ENCODE peak calls at places on chromosome X, in five cellular contexts. One of them, this sample, is unnamed. For H3K4me1, the result is how much of the 10 kb centered on the place peaks cover.

GRCh38 chrX:149275836-149276235 is 229.3 kb downstream of the IDS start:
- DNase-seq in SJSA1: no peak
- DNase-seq in uterus: no peak
- DNase-seq in A673: no peak
- DNase-seq in CD8-positive, alpha-beta memory T cell: no peak
- DNase-seq in this sample: no peak

GRCh38 chrX:140572724-140573123 is 67.9 kb upstream of the SOX3 start:
- DNase-seq in SJSA1: no peak
- DNase-seq in uterus: no peak
- DNase-seq in A673: peak
- DNase-seq in CD8-positive, alpha-beta memory T cell: no peak
- DNase-seq in this sample: peak

GRCh38 chrX:33126469-33126868 is 84.9 kb downstream of the DMD start:
- DNase-seq in A673: no peak
- DNase-seq in CD8-positive, alpha-beta memory T cell: no peak
- DNase-seq in uterus: no peak
- DNase-seq in SJSA1: no peak
- DNase-seq in this sample: no peak

GRCh38 chrX:71995122-71995521 is 84.5 kb downstream of the NHSL2 start:
- DNase-seq in SJSA1: no peak
- DNase-seq in CD8-positive, alpha-beta memory T cell: no peak
- DNase-seq in uterus: no peak
- DNase-seq in A673: no peak
- DNase-seq in this sample: no peak

GRCh38 chrX:69808375-69808774 is 192.5 kb downstream of the EDA start:
- DNase-seq in SJSA1: no peak
- DNase-seq in A673: no peak
- DNase-seq in uterus: no peak
- DNase-seq in CD8-positive, alpha-beta memory T cell: no peak
- DNase-seq in this sample: no peak

GRCh38 chrX:130715299-130715698 is 187.7 kb downstream of the ENOX2 start:
- DNase-seq in A673: no peak
- DNase-seq in CD8-positive, alpha-beta memory T cell: no peak
- DNase-seq in SJSA1: no peak
- DNase-seq in uterus: no peak
- DNase-seq in this sample: no peak

GRCh38 chrX:16320765-16321355 is 153.6 kb downstream of the MAGEB17 start:
- DNase-seq in uterus: no peak
- DNase-seq in CD8-positive, alpha-beta memory T cell: no peak
- DNase-seq in SJSA1: no peak
- DNase-seq in A673: no peak
- DNase-seq in this sample: no peak

GRCh38 chrX:107304141-107304540 is 97.7 kb downstream of the DNAAF6 start:
- DNase-seq in A673: no peak
- DNase-seq in SJSA1: no peak
- DNase-seq in CD8-positive, alpha-beta memory T cell: no peak
- DNase-seq in uterus: no peak
- DNase-seq in this sample: no peak

GRCh38 chrX:105126201-105126600 is 94.3 kb downstream of the TEX13A start:
- DNase-seq in uterus: no peak
- DNase-seq in SJSA1: no peak
- DNase-seq in CD8-positive, alpha-beta memory T cell: no peak
- DNase-seq in A673: no peak
- DNase-seq in this sample: no peak

DNA sequence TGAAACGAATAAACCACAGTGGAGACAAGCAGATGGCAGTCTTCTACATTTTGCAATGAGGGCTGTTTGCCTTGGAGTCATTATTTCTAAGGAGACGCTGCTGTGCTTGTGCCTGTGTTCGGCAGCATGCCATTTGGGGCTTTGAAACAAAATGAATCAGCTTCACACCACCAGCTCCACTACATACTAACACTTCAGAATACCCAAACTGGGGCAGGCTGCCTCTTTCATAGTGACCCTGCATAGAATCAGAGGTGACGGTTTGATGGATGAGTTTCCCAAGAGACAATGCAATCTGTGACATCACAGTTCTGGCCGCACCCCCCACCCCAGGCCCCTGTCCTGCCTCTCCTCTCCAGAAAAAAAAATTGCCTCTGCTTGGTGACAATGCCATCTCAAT is 57.1 kb upstream of the MID1 start:
- DNase-seq in A673: no peak
- DNase-seq in SJSA1: no peak
- DNase-seq in CD8-positive, alpha-beta memory T cell: no peak
- DNase-seq in uterus: peak
- DNase-seq in this sample: no peak
- H3K4me1 ChIP-seq in A673: under half
- H3K4me1 ChIP-seq in SJSA1: under half
- H3K4me1 ChIP-seq in CD8-positive, alpha-beta memory T cell: under half
- H3K4me1 ChIP-seq in uterus: under half
- H3K4me1 ChIP-seq in this sample: under half

GRCh38 chrX:24167719-24168472 is 18.4 kb downstream of the ZFX start:
- DNase-seq in A673: peak
- DNase-seq in uterus: no peak
- DNase-seq in SJSA1: no peak
- DNase-seq in CD8-positive, alpha-beta memory T cell: no peak
- DNase-seq in this sample: no peak
- H3K4me1 ChIP-seq in A673: under half
- H3K4me1 ChIP-seq in uterus: under half
- H3K4me1 ChIP-seq in SJSA1: under half
- H3K4me1 ChIP-seq in CD8-positive, alpha-beta memory T cell: under half
- H3K4me1 ChIP-seq in this sample: under half

GRCh38 chrX:47198026-47198686 is 4.5 kb downstream of the UBA1 start:
- DNase-seq in SJSA1: no peak
- DNase-seq in CD8-positive, alpha-beta memory T cell: no peak
- DNase-seq in A673: no peak
- DNase-seq in uterus: no peak
- DNase-seq in this sample: no peak

GRCh38 chrX:47193475-47194241 is at the start of gene UBA1:
- DNase-seq in uterus: peak
- DNase-seq in CD8-positive, alpha-beta memory T cell: peak
- DNase-seq in A673: peak
- DNase-seq in SJSA1: peak
- DNase-seq in this sample: peak

GRCh38 chrX:47194388-47194787 is 759 bp downstream of the UBA1 start:
- DNase-seq in CD8-positive, alpha-beta memory T cell: no peak
- DNase-seq in uterus: no peak
- DNase-seq in SJSA1: no peak
- DNase-seq in A673: no peak
- DNase-seq in this sample: no peak

GRCh38 chrX:47197526-47197925 is 3.9 kb downstream of the UBA1 start:
- DNase-seq in CD8-positive, alpha-beta memory T cell: no peak
- DNase-seq in uterus: no peak
- DNase-seq in SJSA1: no peak
- DNase-seq in A673: no peak
- DNase-seq in this sample: no peak

DNA sequence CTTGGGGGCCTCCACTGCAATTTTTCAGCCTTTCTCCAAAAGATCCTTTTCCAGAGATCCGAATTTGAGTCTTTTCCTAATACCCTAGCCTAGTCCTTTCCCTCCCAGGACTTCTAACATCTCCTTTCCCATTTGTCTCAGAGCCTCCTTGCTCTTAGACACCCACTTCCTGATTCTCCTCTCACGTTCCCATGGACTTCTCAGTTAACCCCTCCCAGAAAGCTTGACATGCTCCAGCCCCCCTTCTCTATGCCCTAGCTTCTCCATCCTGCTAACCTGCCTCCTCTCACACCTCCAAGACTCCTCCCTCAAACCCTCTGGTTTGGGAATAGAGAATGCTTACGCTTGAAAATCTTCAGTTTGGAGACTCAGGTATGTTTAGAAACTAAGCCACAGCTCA is 2.5 kb downstream of the UBA1 start:
- DNase-seq in A673: no peak
- DNase-seq in CD8-positive, alpha-beta memory T cell: no peak
- DNase-seq in uterus: no peak
- DNase-seq in SJSA1: no peak
- DNase-seq in this sample: no peak
- H3K4me1 ChIP-seq in A673: under half
- H3K4me1 ChIP-seq in CD8-positive, alpha-beta memory T cell: under half
- H3K4me1 ChIP-seq in uterus: under half
- H3K4me1 ChIP-seq in SJSA1: under half
- H3K4me1 ChIP-seq in this sample: under half

DNA sequence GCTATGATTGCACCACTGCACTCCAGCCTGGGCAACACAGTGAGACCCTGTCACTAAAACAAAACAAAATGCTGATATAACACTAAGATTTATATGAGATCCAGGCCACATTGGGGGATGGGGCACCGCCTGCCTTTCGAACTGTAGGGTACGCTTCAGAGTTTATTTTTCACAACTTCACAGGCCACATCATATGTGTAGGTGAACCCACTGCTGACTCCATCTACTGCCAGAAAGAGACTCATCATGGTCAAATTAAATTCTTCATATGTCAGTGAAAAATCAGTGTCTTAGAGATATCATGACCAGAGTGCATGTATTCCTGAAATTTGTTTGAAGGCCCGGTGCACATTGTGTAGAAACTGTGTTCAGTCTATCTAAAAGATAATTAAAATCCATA is 121.8 kb downstream of the GPR143 start:
- DNase-seq in CD8-positive, alpha-beta memory T cell: no peak
- DNase-seq in uterus: no peak
- DNase-seq in A673: no peak
- DNase-seq in SJSA1: no peak
- DNase-seq in this sample: no peak
- H3K4me1 ChIP-seq in CD8-positive, alpha-beta memory T cell: under half
- H3K4me1 ChIP-seq in uterus: under half
- H3K4me1 ChIP-seq in A673: under half
- H3K4me1 ChIP-seq in SJSA1: under half
- H3K4me1 ChIP-seq in this sample: under half

DNA sequence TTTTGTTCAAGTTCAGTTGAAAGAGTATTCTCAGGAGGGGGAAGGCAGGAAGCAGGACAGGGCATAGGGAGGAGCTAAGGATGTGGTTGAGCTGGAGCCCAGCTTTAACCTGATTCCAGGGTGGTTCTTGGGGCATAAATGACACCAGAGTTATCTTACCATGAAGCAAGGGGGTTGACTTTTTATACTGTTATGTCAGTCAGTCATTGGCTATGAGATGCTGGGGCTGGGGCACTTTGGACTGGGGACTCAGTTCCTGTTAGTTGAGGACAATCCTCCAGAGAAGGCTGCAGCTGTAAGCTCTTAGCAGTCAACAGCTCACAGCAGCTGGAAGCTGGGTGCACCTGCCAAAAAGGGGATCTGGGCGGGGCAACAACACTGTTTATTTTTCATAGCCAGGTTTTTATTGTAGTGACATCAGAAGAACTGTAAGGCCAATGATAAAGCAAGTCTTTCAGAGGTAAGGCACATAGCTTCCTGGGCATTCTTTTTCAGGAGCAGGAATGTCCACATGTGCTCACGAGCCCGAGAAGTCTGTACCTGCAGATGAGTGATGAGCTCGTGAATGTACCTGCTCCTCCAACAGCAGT is 78.5 kb downstream of the MID1IP1 start:
- DNase-seq in uterus: no peak
- DNase-seq in SJSA1: no peak
- DNase-seq in CD8-positive, alpha-beta memory T cell: no peak
- DNase-seq in A673: no peak
- DNase-seq in this sample: no peak
- H3K4me1 ChIP-seq in uterus: under half
- H3K4me1 ChIP-seq in SJSA1: under half
- H3K4me1 ChIP-seq in CD8-positive, alpha-beta memory T cell: under half
- H3K4me1 ChIP-seq in A673: under half
- H3K4me1 ChIP-seq in this sample: under half

GRCh38 chrX:150975655-150976390 is 7.3 kb upstream of the HMGB3 start:
- DNase-seq in SJSA1: no peak
- DNase-seq in uterus: no peak
- DNase-seq in CD8-positive, alpha-beta memory T cell: no peak
- DNase-seq in A673: no peak
- DNase-seq in this sample: no peak
- H3K4me1 ChIP-seq in SJSA1: under half
- H3K4me1 ChIP-seq in uterus: under half
- H3K4me1 ChIP-seq in CD8-positive, alpha-beta memory T cell: under half
- H3K4me1 ChIP-seq in A673: under half
- H3K4me1 ChIP-seq in this sample: under half

GRCh38 chrX:119757979-119758681 is at the start of gene SOWAHD:
- DNase-seq in uterus: no peak
- DNase-seq in A673: no peak
- DNase-seq in CD8-positive, alpha-beta memory T cell: peak
- DNase-seq in SJSA1: no peak
- DNase-seq in this sample: no peak
- H3K4me1 ChIP-seq in uterus: under half
- H3K4me1 ChIP-seq in A673: under half
- H3K4me1 ChIP-seq in CD8-positive, alpha-beta memory T cell: under half
- H3K4me1 ChIP-seq in SJSA1: under half
- H3K4me1 ChIP-seq in this sample: under half

GRCh38 chrX:53285591-53285990 is 4.2 kb upstream of the IQSEC2 start:
- DNase-seq in uterus: no peak
- DNase-seq in CD8-positive, alpha-beta memory T cell: no peak
- DNase-seq in SJSA1: no peak
- DNase-seq in A673: no peak
- DNase-seq in this sample: no peak

GRCh38 chrX:53283567-53283966 is 2.2 kb upstream of the IQSEC2 start:
- DNase-seq in uterus: no peak
- DNase-seq in CD8-positive, alpha-beta memory T cell: no peak
- DNase-seq in SJSA1: no peak
- DNase-seq in A673: no peak
- DNase-seq in this sample: no peak

GRCh38 chrX:53282313-53282712 is 929 bp upstream of the IQSEC2 start:
- DNase-seq in CD8-positive, alpha-beta memory T cell: no peak
- DNase-seq in A673: peak
- DNase-seq in uterus: peak
- DNase-seq in SJSA1: no peak
- DNase-seq in this sample: no peak

GRCh38 chrX:53283099-53283498 is 1.7 kb upstream of the IQSEC2 start:
- DNase-seq in CD8-positive, alpha-beta memory T cell: no peak
- DNase-seq in A673: no peak
- DNase-seq in SJSA1: no peak
- DNase-seq in uterus: no peak
- DNase-seq in this sample: no peak

DNA sequence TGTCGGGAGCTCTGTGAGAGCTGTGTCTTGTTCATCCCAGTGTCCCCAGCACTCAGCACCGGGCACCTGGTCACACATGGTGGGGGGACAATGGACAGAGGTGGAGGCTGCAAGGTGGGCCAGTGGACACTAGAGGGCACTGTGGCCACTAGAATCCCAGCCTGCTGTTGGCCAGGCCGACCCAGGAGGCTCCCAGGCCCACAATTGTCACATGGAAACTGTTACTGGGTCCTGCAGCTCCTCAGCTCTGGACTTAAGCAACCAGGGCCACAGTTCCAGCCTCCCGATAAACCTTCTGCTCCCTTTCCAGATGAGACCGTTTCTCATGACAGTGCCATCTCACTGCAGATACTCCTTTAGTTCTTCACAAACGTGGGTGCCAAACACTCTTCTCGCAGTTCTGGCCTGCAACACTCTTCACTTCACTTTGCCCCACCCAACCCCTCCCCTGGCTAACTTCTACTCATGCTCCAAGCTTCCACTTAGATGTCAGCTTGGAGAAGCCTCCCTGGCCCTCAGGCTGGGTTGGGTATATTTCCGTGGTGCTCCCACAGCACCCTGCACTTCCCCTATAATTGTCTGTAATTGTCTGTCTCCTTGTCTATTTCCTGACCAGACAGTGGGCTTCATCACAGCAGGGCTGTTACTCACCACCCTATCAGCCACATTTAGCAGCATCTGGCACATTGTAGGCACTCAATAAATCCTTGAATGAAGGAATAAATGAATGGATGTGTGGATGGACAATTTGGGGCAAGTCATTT is 3.5 kb upstream of the IQSEC2 start:
- DNase-seq in A673: peak
- DNase-seq in CD8-positive, alpha-beta memory T cell: peak
- DNase-seq in uterus: peak
- DNase-seq in SJSA1: peak
- DNase-seq in this sample: peak
- H3K4me1 ChIP-seq in A673: under half
- H3K4me1 ChIP-seq in CD8-positive, alpha-beta memory T cell: under half
- H3K4me1 ChIP-seq in uterus: under half
- H3K4me1 ChIP-seq in SJSA1: under half
- H3K4me1 ChIP-seq in this sample: under half